ENCODE peak calls at places on chromosome 19, in nine cellular contexts. I is head of caudate nucleus; E is memory B cell; Z is stimulated activated CD8-positive, alpha-beta memory T cell treated with anti-CD3 and anti-CD28 coated beads, Interleukin-15, amount 100 ng/mL, for 24 hours; K is heart right ventricle; X is HCT116; B is Right ventricle myocardium superior; D is T-helper 22 cell; N is stimulated activated CD4-positive, alpha-beta T cell treated with anti-CD3 and anti-CD28 coated beads, Interleukin-1b, Interleukin-23, amount 100 ng/mL, for 48 hours. M is an unnamed sample.

GRCh38 chr19:34601071-34601470 is 75.9 kb downstream of the SCGB2B2 start:
- DNase-seq in I (no peak), E (no peak), Z (no peak), K (no peak), X (no peak), B (no peak), D (no peak), N (no peak), M (no peak)

GRCh38 chr19:36916991-36917390 is 859 bp downstream of the ZNF568 start:
- DNase-seq in I (peak; percentile 46), E (no peak), Z (no peak), K (no peak), X (no peak), B (no peak), D (no peak), N (no peak), M (no peak)

GRCh38 chr19:40177286-40178070 is 13.7 kb upstream of the MAP3K10 start:
- DNase-seq in I (no peak), E (no peak), Z (no peak), K (no peak), X (no peak), B (no peak), D (no peak), N (no peak), M (no peak)

GRCh38 chr19:2043864-2044708 is 7.0 kb downstream of the MKNK2 start:
- DNase-seq in I (no peak), E (peak; percentile 60), Z (no peak), K (no peak), X (no peak), B (peak; percentile 47), D (no peak), N (no peak), M (peak; percentile 84)

GRCh38 chr19:9865732-9866627 is 30.9 kb downstream of the PIN1 start:
- DNase-seq in I (no peak), E (no peak), Z (no peak), K (no peak), X (no peak), B (no peak), D (peak; percentile 12), N (no peak), M (no peak)

GRCh38 chr19:17125052-17125727 is 49.6 kb downstream of the MYO9B start:
- DNase-seq in I (no peak), E (no peak), Z (no peak), K (no peak), X (no peak), B (no peak), D (peak; percentile 32), N (peak; percentile 37), M (no peak)

GRCh38 chr19:42488783-42489521 is 39.3 kb downstream of the CEACAM1 start:
- DNase-seq in I (no peak), E (no peak), Z (no peak), K (no peak), X (peak; percentile 18), B (no peak), D (no peak), N (no peak), M (no peak)

GRCh38 chr19:16070366-16070990 is 5.8 kb upstream of the TPM4 start:
- DNase-seq in I (no peak), E (peak; percentile 68), Z (no peak), K (peak; percentile 50), X (peak; percentile 86), B (peak; percentile 72), D (peak; percentile 89), N (peak; percentile 90), M (peak; percentile 96)

GRCh38 chr19:35986664-35987570 is 8.1 kb upstream of the SDHAF1 start:
- DNase-seq in I (peak; percentile 49), E (peak; percentile 32), Z (no peak), K (peak; percentile 12), X (no peak), B (peak; percentile 73), D (no peak), N (no peak), M (peak; percentile 87)

GRCh38 chr19:6064016-6064702 is 46.1 kb downstream of the RFX2 start:
- DNase-seq in I (no peak), E (no peak), Z (no peak), K (no peak), X (no peak), B (no peak), D (no peak), N (no peak), M (no peak)

GRCh38 chr19:39372047-39372802 is 18.7 kb downstream of the PAF1 start:
- DNase-seq in I (peak; percentile 57), E (no peak), Z (no peak), K (peak; percentile 86), X (no peak), B (peak; percentile 87), D (no peak), N (no peak), M (no peak)

GRCh38 chr19:49390978-49391304 is 2.9 kb downstream of the KASH5 start:
- DNase-seq in I (no peak), E (peak; percentile 40), Z (no peak), K (no peak), X (no peak), B (no peak), D (no peak), N (no peak), M (peak; percentile 81)

GRCh38 chr19:54137913-54138776 is 583 bp downstream of the CNOT3 start:
- DNase-seq in I (peak; percentile 29), E (no peak), Z (no peak), K (no peak), X (no peak), B (no peak), D (peak; percentile 39), N (peak; percentile 39), M (peak; percentile 89)

GRCh38 chr19:45901432-45901903 is 945 bp downstream of the MYPOP start:
- DNase-seq in I (peak; percentile 45), E (peak; percentile 43), Z (no peak), K (no peak), X (no peak), B (peak; percentile 75), D (no peak), N (no peak), M (peak; percentile 87)

GRCh38 chr19:10086032-10086903 is at the start of gene SHFL:
- DNase-seq in I (peak; percentile 77), E (peak; percentile 84), Z (peak; percentile 64), K (peak; percentile 74), X (no peak), B (peak; percentile 88), D (peak; percentile 74), N (peak; percentile 76), M (peak; percentile 96)

GRCh38 chr19:33872445-33873320 is 76.0 kb downstream of the KCTD15 start:
- DNase-seq in I (no peak), E (no peak), Z (no peak), K (no peak), X (no peak), B (no peak), D (no peak), N (no peak), M (no peak)

GRCh38 chr19:8537099-8537498 is 23.1 kb upstream of the ZNF414 start:
- DNase-seq in I (no peak), E (no peak), Z (no peak), K (no peak), X (no peak), B (no peak), D (no peak), N (no peak), M (no peak)

GRCh38 chr19:4007836-4008539 is 452 bp downstream of the PIAS4 start:
- DNase-seq in I (no peak), E (no peak), Z (no peak), K (no peak), X (no peak), B (no peak), D (no peak), N (peak; percentile 11), M (peak; percentile 86)

GRCh38 chr19:2803486-2804155 is 16.0 kb upstream of the ZNF554 start:
- DNase-seq in I (no peak), E (no peak), Z (no peak), K (no peak), X (no peak), B (no peak), D (no peak), N (no peak), M (no peak)

GRCh38 chr19:56086671-56087430 is 34.2 kb downstream of the ZNF787 start:
- DNase-seq in I (no peak), E (no peak), Z (no peak), K (no peak), X (no peak), B (no peak), D (no peak), N (no peak), M (peak; percentile 69)

GRCh38 chr19:50690439-50690838 is 29.2 kb downstream of the SHANK1 start:
- DNase-seq in I (peak; percentile 21), E (no peak), Z (no peak), K (no peak), X (no peak), B (no peak), D (no peak), N (no peak), M (no peak)

GRCh38 chr19:38990949-38991697 is 15.6 kb upstream of the FBXO17 start:
- DNase-seq in I (no peak), E (no peak), Z (no peak), K (no peak), X (no peak), B (no peak), D (no peak), N (no peak), M (no peak)

GRCh38 chr19:15187026-15188007 is 13.5 kb downstream of the NOTCH3 start:
- DNase-seq in I (no peak), E (no peak), Z (no peak), K (no peak), X (no peak), B (no peak), D (no peak), N (peak; percentile 10), M (no peak)

GRCh38 chr19:58406818-58407657 is 1.4 kb upstream of the ZNF584 start:
- DNase-seq in I (no peak), E (no peak), Z (no peak), K (no peak), X (no peak), B (no peak), D (no peak), N (no peak), M (no peak)

GRCh38 chr19:53290758-53291549 is 23.4 kb upstream of the VN1R4 start:
- DNase-seq in I (no peak), E (no peak), Z (no peak), K (no peak), X (no peak), B (no peak), D (no peak), N (no peak), M (no peak)

GRCh38 chr19:30649934-30650614 is 277.9 kb downstream of the ZNF536 start:
- DNase-seq in I (peak; percentile 71), E (no peak), Z (no peak), K (peak; percentile 33), X (peak; percentile 46), B (no peak), D (no peak), N (peak; percentile 32), M (no peak)

GRCh38 chr19:38386300-38386967 is 1.4 kb downstream of the GGN start:
- DNase-seq in I (no peak), E (no peak), Z (no peak), K (no peak), X (no peak), B (no peak), D (no peak), N (no peak), M (no peak)

GRCh38 chr19:10686193-10686592 is 15.0 kb upstream of the QTRT1 start:
- DNase-seq in I (no peak), E (no peak), Z (no peak), K (no peak), X (no peak), B (no peak), D (no peak), N (no peak), M (no peak)